ENCODE peak calls at places on chromosomes 6 and 20, in four cellular contexts. One of them, this sample, is unnamed.

GRCh38 chr20:25238319-25239037 is 9.4 kb upstream of the PYGB start:
- DNase-seq in prostate gland: no peak
- DNase-seq in right lobe of liver: no peak
- DNase-seq in transverse colon: no peak
- DNase-seq in this sample: no peak

GRCh38 chr6:14423955-14424354 is 306.4 kb downstream of the CD83 start:
- DNase-seq in transverse colon: no peak
- DNase-seq in right lobe of liver: no peak
- DNase-seq in prostate gland: no peak
- DNase-seq in this sample: no peak

GRCh38 chr6:94735270-94735669 is 842.1 kb upstream of the MANEA start:
- DNase-seq in prostate gland: no peak
- DNase-seq in right lobe of liver: no peak
- DNase-seq in transverse colon: no peak
- DNase-seq in this sample: no peak

GRCh38 chr6:125114248-125114858 is 39.2 kb upstream of the TPD52L1 start:
- DNase-seq in prostate gland: peak; percentile 44
- DNase-seq in right lobe of liver: no peak
- DNase-seq in transverse colon: peak; percentile 59
- DNase-seq in this sample: no peak

GRCh38 chr20:46057856-46058655 is 29.0 kb downstream of the SLC12A5 start:
- DNase-seq in prostate gland: no peak
- DNase-seq in right lobe of liver: no peak
- DNase-seq in transverse colon: peak; percentile 16
- DNase-seq in this sample: no peak

GRCh38 chr6:126170875-126171489 is 168.9 kb upstream of the CENPW start:
- DNase-seq in transverse colon: peak; percentile 17
- DNase-seq in right lobe of liver: no peak
- DNase-seq in prostate gland: no peak
- DNase-seq in this sample: no peak

GRCh38 chr6:36563237-36563927 is 16.1 kb upstream of the STK38 start:
- DNase-seq in right lobe of liver: no peak
- DNase-seq in transverse colon: no peak
- DNase-seq in prostate gland: no peak
- DNase-seq in this sample: no peak

GRCh38 chr20:56991516-56991915 is 274.9 kb downstream of the BMP7 start:
- DNase-seq in transverse colon: no peak
- DNase-seq in prostate gland: no peak
- DNase-seq in right lobe of liver: no peak
- DNase-seq in this sample: no peak

GRCh38 chr6:60687085-60687484 is 1598.9 kb downstream of the KHDRBS2 start:
- DNase-seq in right lobe of liver: no peak
- DNase-seq in transverse colon: no peak
- DNase-seq in prostate gland: no peak
- DNase-seq in this sample: no peak

GRCh38 chr20:51894201-51894600 is 91.9 kb upstream of the SALL4 start:
- DNase-seq in transverse colon: no peak
- DNase-seq in right lobe of liver: no peak
- DNase-seq in prostate gland: no peak
- DNase-seq in this sample: no peak

GRCh38 chr6:155142902-155143609 is 120.8 kb upstream of the CLDN20 start:
- DNase-seq in prostate gland: no peak
- DNase-seq in transverse colon: no peak
- DNase-seq in right lobe of liver: no peak
- DNase-seq in this sample: no peak
- TF ChIP-seq POLR2A in prostate gland: no peak
- TF ChIP-seq POLR2A in transverse colon: no peak
- TF ChIP-seq POLR2A in right lobe of liver: no peak
- TF ChIP-seq POLR2A in this sample: no peak

DNA sequence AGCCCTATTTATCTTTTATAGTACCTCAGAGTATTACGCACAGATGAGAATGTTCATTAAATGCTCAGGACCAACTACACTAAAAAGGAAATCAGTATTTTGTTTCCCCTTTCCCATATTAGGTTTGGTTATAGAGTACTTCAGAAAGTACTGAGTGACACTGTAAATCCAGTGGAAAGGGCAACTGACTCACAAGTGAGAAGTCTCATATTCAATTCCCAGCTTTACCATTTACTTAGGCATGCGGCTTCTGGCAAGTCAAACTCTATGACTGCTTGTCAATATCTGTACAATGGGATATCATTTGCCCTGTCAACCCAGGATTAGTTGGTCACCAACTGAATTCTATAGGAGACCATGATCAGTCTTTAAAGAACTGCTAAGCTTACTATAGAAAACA is 3.7 kb downstream of the MAP3K7 start:
- DNase-seq in transverse colon: no peak
- DNase-seq in right lobe of liver: no peak
- DNase-seq in prostate gland: no peak
- DNase-seq in this sample: no peak
- TF ChIP-seq POLR2A in transverse colon: no peak
- TF ChIP-seq POLR2A in right lobe of liver: no peak
- TF ChIP-seq POLR2A in prostate gland: no peak
- TF ChIP-seq POLR2A in this sample: no peak

GRCh38 chr20:19934792-19935491 is 82.2 kb upstream of the NAA20 start:
- DNase-seq in transverse colon: peak; percentile 75
- DNase-seq in right lobe of liver: no peak
- DNase-seq in prostate gland: peak; percentile 63
- DNase-seq in this sample: no peak
- TF ChIP-seq POLR2A in transverse colon: peak; percentile 71
- TF ChIP-seq POLR2A in right lobe of liver: peak; percentile 45
- TF ChIP-seq POLR2A in prostate gland: peak; percentile 49
- TF ChIP-seq POLR2A in this sample: no peak

GRCh38 chr20:63232235-63233060 is 3.3 kb upstream of the BIRC7 start:
- DNase-seq in right lobe of liver: no peak
- DNase-seq in prostate gland: no peak
- DNase-seq in transverse colon: no peak
- DNase-seq in this sample: peak; percentile 94
- TF ChIP-seq POLR2A in right lobe of liver: no peak
- TF ChIP-seq POLR2A in prostate gland: no peak
- TF ChIP-seq POLR2A in transverse colon: no peak
- TF ChIP-seq POLR2A in this sample: no peak

GRCh38 chr6:7879980-7880717 is 30.4 kb downstream of the TXNDC5 start:
- DNase-seq in transverse colon: no peak
- DNase-seq in prostate gland: no peak
- DNase-seq in right lobe of liver: no peak
- DNase-seq in this sample: no peak
- TF ChIP-seq POLR2A in transverse colon: no peak
- TF ChIP-seq POLR2A in prostate gland: no peak
- TF ChIP-seq POLR2A in right lobe of liver: no peak
- TF ChIP-seq POLR2A in this sample: no peak

GRCh38 chr6:88167625-88167937 is 1.4 kb upstream of the CNR1 start:
- DNase-seq in prostate gland: no peak
- DNase-seq in right lobe of liver: no peak
- DNase-seq in transverse colon: no peak
- DNase-seq in this sample: no peak

GRCh38 chr6:88166901-88167624 is 916 bp upstream of the CNR1 start:
- DNase-seq in transverse colon: no peak
- DNase-seq in right lobe of liver: no peak
- DNase-seq in prostate gland: no peak
- DNase-seq in this sample: no peak

GRCh38 chr6:88165087-88165876 is 865 bp downstream of the CNR1 start:
- DNase-seq in prostate gland: no peak
- DNase-seq in right lobe of liver: no peak
- DNase-seq in transverse colon: no peak
- DNase-seq in this sample: no peak

GRCh38 chr6:88166493-88166900 is 350 bp upstream of the CNR1 start:
- DNase-seq in right lobe of liver: no peak
- DNase-seq in transverse colon: no peak
- DNase-seq in prostate gland: no peak
- DNase-seq in this sample: no peak

DNA sequence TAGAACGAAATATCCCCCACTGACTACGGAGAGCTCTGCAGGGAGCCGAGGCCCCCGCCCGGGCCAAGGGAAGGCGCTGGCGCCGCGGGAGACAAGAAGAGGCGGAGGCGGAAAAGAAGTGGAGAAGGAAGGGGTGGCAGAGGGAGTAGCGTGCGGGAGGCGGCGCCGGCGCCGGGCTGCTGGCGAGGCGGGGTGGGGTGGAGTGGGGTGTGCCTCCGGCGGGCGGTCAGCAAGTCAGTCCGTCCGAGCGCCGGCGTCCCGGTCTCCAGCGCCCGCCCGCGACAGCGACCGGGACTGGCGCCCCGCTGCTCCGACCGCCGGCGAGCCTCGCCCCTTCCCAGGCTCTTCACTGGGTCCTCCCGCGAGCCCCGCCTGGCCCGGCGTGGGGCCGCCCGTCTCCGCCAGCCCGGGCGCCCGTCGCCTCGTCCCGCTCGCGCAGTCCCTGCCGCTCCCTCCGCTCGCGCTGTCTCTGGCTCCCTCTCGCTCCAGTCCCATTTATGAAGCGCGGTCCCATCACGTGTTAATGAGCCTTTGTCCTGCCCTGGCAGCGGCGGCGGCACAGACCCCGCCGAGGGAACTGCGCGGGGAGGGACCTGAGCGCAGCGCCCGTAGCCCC is at the start of gene CNR1:
- DNase-seq in prostate gland: peak; percentile 37
- DNase-seq in right lobe of liver: peak; percentile 67
- DNase-seq in transverse colon: peak; percentile 84
- DNase-seq in this sample: no peak
- TF ChIP-seq POLR2A in prostate gland: no peak
- TF ChIP-seq POLR2A in right lobe of liver: no peak
- TF ChIP-seq POLR2A in transverse colon: no peak
- TF ChIP-seq POLR2A in this sample: no peak

GRCh38 chr6:44265003-44265842 is at the start of gene NFKBIE:
- DNase-seq in right lobe of liver: peak; percentile 97
- DNase-seq in prostate gland: peak; percentile 95
- DNase-seq in transverse colon: peak; percentile 96
- DNase-seq in this sample: peak; percentile 100
- TF ChIP-seq POLR2A in right lobe of liver: peak; percentile 94
- TF ChIP-seq POLR2A in prostate gland: peak; percentile 97
- TF ChIP-seq POLR2A in transverse colon: peak; percentile 57
- TF ChIP-seq POLR2A in this sample: peak; percentile 98

GRCh38 chr20:36957875-36958667 is 6.6 kb upstream of the SAMHD1 start:
- DNase-seq in right lobe of liver: no peak
- DNase-seq in prostate gland: no peak
- DNase-seq in transverse colon: no peak
- DNase-seq in this sample: no peak
- TF ChIP-seq POLR2A in right lobe of liver: no peak
- TF ChIP-seq POLR2A in prostate gland: no peak
- TF ChIP-seq POLR2A in transverse colon: no peak
- TF ChIP-seq POLR2A in this sample: no peak

GRCh38 chr6:16759181-16759645 is 2.0 kb downstream of the ATXN1 start:
- DNase-seq in right lobe of liver: no peak
- DNase-seq in transverse colon: no peak
- DNase-seq in prostate gland: no peak
- DNase-seq in this sample: peak; percentile 33

GRCh38 chr6:16759646-16760535 is 1.4 kb downstream of the ATXN1 start:
- DNase-seq in prostate gland: peak; percentile 90
- DNase-seq in transverse colon: peak; percentile 92
- DNase-seq in right lobe of liver: peak; percentile 96
- DNase-seq in this sample: peak; percentile 60

GRCh38 chr6:16761469-16762264 is 407 bp upstream of the ATXN1 start:
- DNase-seq in prostate gland: peak; percentile 89
- DNase-seq in right lobe of liver: peak; percentile 94
- DNase-seq in transverse colon: peak; percentile 91
- DNase-seq in this sample: peak; percentile 68

GRCh38 chr6:16762265-16762546 is 946 bp upstream of the ATXN1 start:
- DNase-seq in right lobe of liver: no peak
- DNase-seq in prostate gland: no peak
- DNase-seq in transverse colon: no peak
- DNase-seq in this sample: peak; percentile 43

GRCh38 chr6:16760536-16761468 is at the start of gene ATXN1:
- DNase-seq in right lobe of liver: peak; percentile 78
- DNase-seq in prostate gland: peak; percentile 58
- DNase-seq in transverse colon: peak; percentile 77
- DNase-seq in this sample: peak; percentile 38
- TF ChIP-seq POLR2A in right lobe of liver: peak; percentile 32
- TF ChIP-seq POLR2A in prostate gland: peak; percentile 52
- TF ChIP-seq POLR2A in transverse colon: peak; percentile 72
- TF ChIP-seq POLR2A in this sample: no peak

DNA sequence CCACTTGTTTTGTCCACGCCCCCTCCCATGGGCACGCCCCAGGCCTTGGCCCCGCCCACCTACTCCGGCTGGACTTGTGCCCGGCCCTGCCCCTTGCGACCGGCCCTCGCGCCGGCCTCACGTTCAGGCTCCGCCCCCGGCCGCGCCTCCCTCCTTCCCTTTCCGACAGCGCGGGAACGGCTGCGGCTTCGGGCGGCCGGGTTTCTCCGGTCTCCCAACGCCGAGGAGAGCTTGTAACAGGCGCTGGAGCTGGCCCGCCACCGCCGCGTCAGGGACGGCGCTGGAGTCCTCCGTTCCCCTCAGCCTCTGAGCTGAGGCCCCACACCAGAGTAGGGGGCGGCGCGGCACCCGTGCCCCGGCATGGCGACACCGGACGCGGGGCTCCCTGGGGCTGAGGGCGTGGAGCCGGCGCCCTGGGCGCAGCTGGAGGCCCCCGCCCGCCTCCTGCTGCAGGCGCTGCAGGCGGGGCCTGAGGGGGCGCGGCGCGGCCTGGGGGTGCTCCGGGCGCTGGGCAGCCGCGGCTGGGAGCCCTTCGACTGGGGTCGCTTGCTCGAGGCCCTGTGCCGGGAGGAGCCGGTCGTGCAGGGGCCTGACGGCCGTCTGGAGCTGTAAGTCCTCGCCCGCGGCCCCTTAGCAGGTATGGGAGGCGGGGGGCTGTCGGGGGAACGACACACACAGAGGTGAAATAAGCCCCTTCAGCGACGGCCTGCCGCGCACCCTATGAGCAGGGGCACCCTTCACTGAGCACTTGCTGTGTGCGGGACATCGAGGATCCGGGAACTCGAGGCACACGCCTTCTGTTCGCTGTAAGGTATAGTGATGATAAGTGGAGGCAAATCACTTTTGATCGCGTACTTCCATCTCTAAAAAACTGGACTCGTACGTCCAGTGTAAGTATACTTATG is at the start of gene FANCE:
- DNase-seq in transverse colon: peak; percentile 98
- DNase-seq in prostate gland: peak; percentile 94
- DNase-seq in right lobe of liver: peak; percentile 96
- DNase-seq in this sample: peak; percentile 82
- TF ChIP-seq POLR2A in transverse colon: peak; percentile 29
- TF ChIP-seq POLR2A in prostate gland: peak; percentile 86
- TF ChIP-seq POLR2A in right lobe of liver: peak; percentile 16
- TF ChIP-seq POLR2A in this sample: peak; percentile 39